ENCODE peak calls at places on chromosomes 3 and 15, in seven cellular contexts. E is ovary, U is stomach, K is A549, C is transverse colon, A is suprapubic skin, Z is tibial nerve. X is an unnamed sample.

GRCh38 chr3:168511428-168512014 is 415.8 kb upstream of the GOLIM4 start:
- DNase-seq in A (no peak), E (no peak), U (no peak), Z (no peak), K (peak; percentile 0), C (no peak), X (no peak)

GRCh38 chr15:49045691-49046112 is 544 bp downstream of the SECISBP2L start:
- DNase-seq in C (no peak), A (no peak), E (no peak), U (no peak), Z (no peak), K (peak; percentile 12), X (no peak)

GRCh38 chr3:134373278-134373941 is 837 bp downstream of the AMOTL2 start:
- DNase-seq in E (peak; percentile 84), K (peak; percentile 74), C (peak; percentile 78), Z (peak; percentile 82), U (peak; percentile 85), A (peak; percentile 93), X (peak; percentile 95)

GRCh38 chr15:58771621-58772235 is 626 bp downstream of the MINDY2 start:
- DNase-seq in A (no peak), C (peak; percentile 54), E (no peak), K (peak; percentile 47), Z (no peak), U (peak; percentile 56), X (peak; percentile 81)

GRCh38 chr15:67329984-67330733 is 75.6 kb downstream of the IQCH start:
- DNase-seq in U (no peak), K (no peak), E (no peak), Z (no peak), A (no peak), C (no peak), X (no peak)

GRCh38 chr3:194003128-194004057 is 132.6 kb upstream of the HES1 start:
- DNase-seq in U (peak; percentile 90), K (peak; percentile 95), C (peak; percentile 91), Z (peak; percentile 83), A (peak; percentile 94), E (peak; percentile 92), X (peak; percentile 95)

GRCh38 chr3:125163739-125164601 is 48.6 kb downstream of the SLC12A8 start:
- DNase-seq in U (peak; percentile 71), E (no peak), Z (no peak), A (no peak), C (peak; percentile 39), K (peak; percentile 27), X (no peak)

GRCh38 chr3:10248984-10249748 is 907 bp downstream of the TATDN2 start:
- DNase-seq in Z (no peak), K (peak; percentile 14), A (no peak), E (peak; percentile 52), C (peak; percentile 44), U (no peak), X (peak; percentile 77)

GRCh38 chr15:59339252-59339672 is 33.4 kb downstream of the MYO1E start:
- DNase-seq in A (no peak), Z (no peak), E (no peak), U (no peak), C (no peak), K (peak; percentile 64), X (no peak)

GRCh38 chr3:15360786-15361493 is 28.6 kb upstream of the SH3BP5 start:
- DNase-seq in K (no peak), E (no peak), A (no peak), Z (no peak), U (no peak), C (no peak), X (no peak)

GRCh38 chr15:31062965-31063355 is 38.6 kb downstream of the TRPM1 start:
- DNase-seq in A (no peak), U (no peak), Z (no peak), E (no peak), C (no peak), K (no peak), X (no peak)

GRCh38 chr15:47301481-47301880 is 415.8 kb upstream of the SEMA6D start:
- DNase-seq in U (no peak), K (no peak), Z (no peak), A (no peak), E (no peak), C (peak; percentile 11), X (no peak)

GRCh38 chr3:132222868-132223538 is 94.2 kb upstream of the ACP3 start:
- DNase-seq in A (no peak), C (no peak), U (no peak), Z (no peak), E (no peak), K (no peak), X (no peak)

GRCh38 chr3:48782046-48782445 is 65.0 kb upstream of the IP6K2 start:
- DNase-seq in U (no peak), C (no peak), A (no peak), K (no peak), Z (no peak), E (no peak), X (no peak)

GRCh38 chr3:55486857-55487375 is at the start of gene WNT5A:
- DNase-seq in A (no peak), E (peak; percentile 70), U (no peak), K (peak; percentile 41), C (peak; percentile 32), Z (no peak), X (peak; percentile 67)

GRCh38 chr15:82585072-82585471 is 44.8 kb upstream of the RPS17 start:
- DNase-seq in K (no peak), A (no peak), Z (no peak), C (no peak), E (no peak), U (no peak), X (no peak)

DNA sequence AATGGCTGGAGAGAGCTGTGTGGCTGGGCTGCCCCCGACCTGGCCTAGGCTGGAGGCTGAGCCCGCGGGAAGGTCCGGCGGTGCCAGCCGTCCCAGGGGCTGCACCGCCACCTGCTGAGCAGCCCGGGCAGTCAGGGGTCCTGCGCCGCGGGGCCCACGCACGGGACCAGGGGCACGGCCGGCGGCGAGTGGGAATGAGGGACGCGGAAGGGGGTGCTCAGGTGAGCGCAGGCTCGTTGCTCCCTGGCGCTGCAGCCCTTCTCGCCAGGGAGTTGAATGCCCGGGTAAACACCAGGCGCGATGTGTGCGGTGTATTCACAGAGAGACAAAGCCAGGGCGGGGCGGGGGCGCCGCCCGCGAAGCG is 666 bp upstream of the SEMA3F start:
- DNase-seq in E (no peak), A (no peak), K (no peak), Z (no peak), U (no peak), C (no peak), X (no peak)
- H3K27ac ChIP-seq in E (no peak overlapping the region), A (no peak overlapping the region), K (peak overlapping the region; percentile 85), Z (no peak overlapping the region), U (peak overlapping the region; percentile 90), C (peak overlapping the region; percentile 75), X (peak overlapping the region; percentile 86)

GRCh38 chr15:78315686-78316085 is 16.3 kb upstream of the SKIC8 start:
- DNase-seq in K (peak; percentile 59), A (no peak), Z (no peak), E (no peak), C (peak; percentile 54), U (no peak), X (peak; percentile 50)

GRCh38 chr15:78316211-78317077 is 17.0 kb upstream of the SKIC8 start:
- DNase-seq in U (peak; percentile 61), Z (no peak), A (no peak), K (no peak), C (peak; percentile 81), E (no peak), X (peak; percentile 55)

GRCh38 chr15:78320173-78320572 is 20.0 kb upstream of the CRABP1 start:
- DNase-seq in U (no peak), C (no peak), Z (no peak), A (no peak), E (no peak), K (no peak), X (no peak)

GRCh38 chr15:78319588-78319987 is 20.2 kb upstream of the SKIC8 start:
- DNase-seq in A (no peak), Z (no peak), K (no peak), U (no peak), C (no peak), E (no peak), X (no peak)

GRCh38 chr15:78317145-78317836 is 17.9 kb upstream of the SKIC8 start:
- DNase-seq in A (no peak), U (peak; percentile 33), C (peak; percentile 56), Z (no peak), E (no peak), K (peak; percentile 58), X (peak; percentile 41)
- TF ChIP-seq CTCF in A (no peak), U (no peak), C (peak; percentile 39), Z (no peak), E (no peak), K (peak; percentile 17), X (no peak)

GRCh38 chr3:95389725-95390313 is 1327.0 kb downstream of the NSUN3 start:
- DNase-seq in K (no peak), A (no peak), E (no peak), C (no peak), U (no peak), Z (no peak), X (no peak)
- TF ChIP-seq EP300 in K (no peak), A (no peak), E (no peak), C (no peak), U (no peak), Z (no peak), X (no peak)

GRCh38 chr3:56758539-56758981 is 43.2 kb downstream of the ARHGEF3 start:
- DNase-seq in Z (no peak), E (no peak), C (no peak), U (peak; percentile 68), A (no peak), K (peak; percentile 61), X (no peak)
- H3K27ac ChIP-seq in Z (peak overlapping the region; percentile 3), E (no peak overlapping the region), C (peak overlapping the region; percentile 38), U (peak overlapping the region; percentile 77), A (peak overlapping the region; percentile 37), K (peak overlapping the region; percentile 71), X (no peak overlapping the region)

DNA sequence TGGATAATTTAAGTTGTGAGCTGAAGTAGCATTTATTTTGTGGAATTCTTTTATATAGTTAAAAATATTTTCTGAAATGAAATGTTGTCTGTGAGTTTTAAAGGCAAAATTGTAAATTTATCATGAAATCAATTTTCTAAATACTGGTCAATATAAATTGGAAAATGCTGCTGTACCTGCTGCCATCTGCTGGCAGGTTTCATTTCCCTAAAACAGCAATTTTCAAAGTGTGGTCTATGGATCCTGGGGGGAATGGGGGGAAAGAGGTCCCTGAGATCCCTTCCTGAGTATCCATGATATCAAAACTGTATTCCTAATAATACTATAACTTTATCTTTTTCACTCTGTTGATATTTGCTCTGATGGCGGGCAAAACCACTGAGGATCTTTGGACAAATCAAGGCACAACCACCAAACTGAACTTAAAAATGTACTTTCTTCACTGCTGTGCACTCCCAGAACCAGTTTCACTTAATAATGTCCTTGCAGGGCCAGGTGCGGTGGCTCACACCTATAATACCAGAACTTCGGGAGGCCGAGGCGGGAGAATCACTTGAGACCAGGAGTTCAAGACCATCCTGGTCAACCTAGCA is 17.2 kb upstream of the CCR4 start:
- DNase-seq in E (no peak), K (peak; percentile 21), Z (no peak), C (no peak), A (no peak), U (peak; percentile 34), X (no peak)
- TF ChIP-seq CTCF in E (no peak), K (peak; percentile 88), Z (peak; percentile 35), C (peak; percentile 40), A (peak; percentile 38), U (peak; percentile 65), X (peak; percentile 28)

X was measured in sigmoid colon.